ENCODE peak calls at places on chromosomes 11 and 22, in nine cellular contexts. O, U, N, R, G, Z, B, Q and V are unnamed samples.

GRCh38 chr11:1218256-1218787 is 4.5 kb upstream of the MUC5B start:
- DNase-seq in O (no peak), U (no peak), N (peak), R (no peak), G (no peak), Z (no peak), B (no peak), Q (no peak), V (no peak)

GRCh38 chr11:9516113-9516512 is 55.3 kb downstream of the ZNF143 start:
- DNase-seq in O (no peak), U (no peak), N (no peak), R (no peak), G (no peak), Z (no peak), B (no peak), Q (no peak), V (no peak)

GRCh38 chr22:39570226-39570625 is 327 bp upstream of the CACNA1I start:
- DNase-seq in O (no peak), U (no peak), N (no peak), R (no peak), G (no peak), Z (no peak), B (no peak), Q (no peak), V (no peak)

GRCh38 chr11:74739546-74740270 is 8.5 kb upstream of the CHRDL2 start:
- DNase-seq in O (peak), U (peak), N (no peak), R (peak), G (no peak), Z (peak), B (peak), Q (no peak), V (peak)

GRCh38 chr11:128599729-128600128 is 12.4 kb upstream of the ETS1 start:
- DNase-seq in O (no peak), U (no peak), N (no peak), R (no peak), G (no peak), Z (no peak), B (no peak), Q (no peak), V (no peak)

GRCh38 chr11:65549088-65549487 is 9.1 kb downstream of the LTBP3 start:
- DNase-seq in O (no peak), U (no peak), N (no peak), R (no peak), G (no peak), Z (no peak), B (no peak), Q (no peak), V (no peak)

GRCh38 chr11:121534131-121535093 is 81.6 kb upstream of the SORL1-AS1 start:
- DNase-seq in O (no peak), U (no peak), N (no peak), R (no peak), G (no peak), Z (no peak), B (no peak), Q (no peak), V (no peak)

GRCh38 chr11:131664811-131665210 is 294.4 kb downstream of the NTM start:
- DNase-seq in O (no peak), U (no peak), N (no peak), R (no peak), G (no peak), Z (no peak), B (no peak), Q (no peak), V (no peak)

GRCh38 chr11:67288452-67289225 is 464 bp upstream of the ANKRD13D start:
- DNase-seq in O (peak), U (peak), N (peak), R (peak), G (no peak), Z (peak), B (peak), Q (peak), V (peak)